ENCODE peak calls at places on chromosome 20, in five cellular contexts. Q is IMR-90, X is sigmoid colon, K is A549, D is fibroblast of pulmonary artery. A is an unnamed sample.

GRCh38 chr20:32494498-32495216 is 90.5 kb downstream of the NOL4L start:
- DNase-seq in K (no peak), D (peak), Q (no peak), X (peak), A (no peak)

GRCh38 chr20:56465997-56466396 is 2.4 kb upstream of the RTF2 start:
- DNase-seq in X (no peak), K (no peak), D (no peak), Q (no peak), A (no peak)

GRCh38 chr20:44199877-44200276 is 10.7 kb downstream of the OSER1 start:
- DNase-seq in K (no peak), X (no peak), D (no peak), Q (no peak), A (no peak)

GRCh38 chr20:62753626-62754025 is 42.6 kb upstream of the MRGBP start:
- DNase-seq in Q (no peak), K (no peak), D (no peak), X (no peak), A (no peak)

GRCh38 chr20:45347936-45348809 is at the start of gene SDC4:
- DNase-seq in Q (peak), K (peak), D (peak), X (peak), A (peak)

GRCh38 chr20:17873410-17874270 is 95.0 kb downstream of the SNX5 start:
- DNase-seq in D (peak), X (peak), Q (peak), K (peak), A (peak)

GRCh38 chr20:49386848-49387605 is 95.4 kb downstream of the KCNB1 start:
- DNase-seq in Q (no peak), X (peak), K (no peak), D (peak), A (no peak)

GRCh38 chr20:44412402-44413144 is 57.1 kb downstream of the HNF4A start:
- DNase-seq in Q (no peak), D (no peak), K (no peak), X (no peak), A (no peak)

GRCh38 chr20:3446779-3447178 is 24.0 kb upstream of the ATRN start:
- DNase-seq in Q (no peak), D (no peak), X (no peak), K (no peak), A (no peak)

GRCh38 chr20:1373036-1373435 is 19.8 kb downstream of the FKBP1A start:
- DNase-seq in Q (no peak), D (no peak), X (no peak), K (no peak), A (no peak)

GRCh38 chr20:7361321-7361720 is 578.9 kb downstream of the HAO1 start:
- DNase-seq in K (no peak), Q (no peak), X (no peak), D (no peak), A (no peak)

GRCh38 chr20:362271-363254 is 15.7 kb downstream of the NRSN2 start:
- DNase-seq in D (peak), K (peak), Q (peak), X (peak), A (peak)

GRCh38 chr20:432677-433299 is 24.7 kb downstream of the RBCK1 start:
- DNase-seq in X (no peak), D (no peak), K (no peak), Q (no peak), A (no peak)

GRCh38 chr20:38748863-38749153 is 548 bp downstream of the ACTR5 start:
- DNase-seq in D (no peak), Q (no peak), X (no peak), K (no peak), A (no peak)

GRCh38 chr20:18645196-18645745 is 57.4 kb downstream of the DTD1 start:
- DNase-seq in D (no peak), Q (no peak), K (no peak), X (no peak), A (no peak)

GRCh38 chr20:62359491-62360121 is 7.5 kb downstream of the LAMA5 start:
- DNase-seq in K (no peak), X (peak), Q (no peak), D (peak), A (peak)

GRCh38 chr20:47241345-47241781 is 115.1 kb downstream of the ZMYND8 start:
- DNase-seq in K (no peak), X (peak), D (peak), Q (peak), A (peak)

GRCh38 chr20:47244451-47244850 is 112.0 kb downstream of the ZMYND8 start:
- DNase-seq in X (no peak), Q (no peak), D (no peak), K (no peak), A (no peak)

GRCh38 chr20:47246061-47246460 is 110.4 kb downstream of the ZMYND8 start:
- DNase-seq in Q (no peak), K (no peak), X (no peak), D (no peak), A (no peak)

GRCh38 chr20:47243906-47244305 is 112.6 kb downstream of the ZMYND8 start:
- DNase-seq in Q (no peak), D (no peak), K (no peak), X (no peak), A (no peak)

GRCh38 chr20:47243003-47243402 is 113.5 kb downstream of the ZMYND8 start:
- DNase-seq in D (no peak), X (no peak), Q (no peak), K (no peak), A (no peak)
- H3K4me3 ChIP-seq in D (no peak), X (no peak), Q (no peak), K (no peak), A (no peak)

GRCh38 chr20:13703265-13703664 is 64.5 kb upstream of the TASP1 start:
- DNase-seq in Q (no peak), X (no peak), K (no peak), D (no peak), A (no peak)
- TF ChIP-seq CTCF in Q (no peak), X (no peak), K (no peak), D (no peak), A (no peak)

GRCh38 chr20:10218536-10219451 is at the start of gene SNAP25:
- DNase-seq in K (peak), X (peak), Q (peak), D (peak), A (peak)

GRCh38 chr20:10219993-10220750 is 1.5 kb downstream of the SNAP25 start:
- DNase-seq in X (no peak), Q (no peak), D (no peak), K (no peak), A (no peak)

GRCh38 chr20:10219452-10219791 is 792 bp downstream of the SNAP25 start:
- DNase-seq in D (peak), Q (peak), X (peak), K (peak), A (peak)

GRCh38 chr20:10217517-10218410 is 866 bp upstream of the SNAP25 start:
- DNase-seq in Q (peak), D (peak), X (peak), K (peak), A (peak)

GRCh38 chr20:10221022-10221421 is 2.4 kb downstream of the SNAP25 start:
- DNase-seq in X (no peak), D (no peak), K (no peak), Q (no peak), A (no peak)
- H3K4me3 ChIP-seq in X (no peak), D (no peak), K (peak), Q (no peak), A (no peak)

GRCh38 chr20:19688031-19688806 is 69.8 kb upstream of the RIN2 start:
- DNase-seq in K (peak), D (peak), Q (peak), X (peak), A (peak)
- TF ChIP-seq CTCF in K (peak), D (peak), Q (peak), X (peak), A (peak)

GRCh38 chr20:11919571-11919970 is 1.9 kb downstream of the BTBD3 start:
- DNase-seq in D (no peak), Q (no peak), K (no peak), X (no peak), A (no peak)
- H3K4me3 ChIP-seq in D (peak), Q (peak), K (no peak), X (peak), A (no peak)

GRCh38 chr20:4613718-4614620 is 107.7 kb upstream of the PRND start:
- DNase-seq in Q (no peak), X (no peak), D (peak), K (peak), A (peak)

GRCh38 chr20:4617019-4617418 is 104.7 kb upstream of the PRND start:
- DNase-seq in Q (no peak), D (no peak), X (no peak), K (no peak), A (no peak)

GRCh38 chr20:4613184-4613583 is 108.5 kb upstream of the PRND start:
- DNase-seq in Q (no peak), X (no peak), D (no peak), K (no peak), A (no peak)

GRCh38 chr20:4617484-4617883 is 104.2 kb upstream of the PRND start:
- DNase-seq in D (no peak), K (no peak), Q (no peak), X (no peak), A (no peak)
- TF ChIP-seq CTCF in D (no peak), K (no peak), Q (no peak), X (no peak), A (no peak)

GRCh38 chr20:24990810-24991252 is 1.7 kb downstream of the APMAP start:
- DNase-seq in Q (no peak), D (no peak), X (peak), K (no peak), A (no peak)
- H3K4me3 ChIP-seq in Q (no peak), D (no peak), X (no peak), K (no peak), A (no peak)

GRCh38 chr20:63819224-63819917 is 11.7 kb downstream of the ZBTB46 start:
- DNase-seq in Q (peak), K (peak), X (peak), D (no peak), A (peak)
- TF ChIP-seq CTCF in Q (peak), K (peak), X (peak), D (peak), A (peak)

GRCh38 chr20:36468149-36469000 is 72.9 kb upstream of the MYL9 start:
- DNase-seq in X (no peak), K (no peak), Q (no peak), D (no peak), A (no peak)
- H3K4me3 ChIP-seq in X (no peak), K (no peak), Q (no peak), D (no peak), A (no peak)